ENCODE peak calls at places on chromosome 10, in four cellular contexts. C is SK-N-SH, N is H1, E is HepG2. S is an unnamed sample. For H3K4me1, the result is how much of the 10 kb centered on the place peaks cover.

GRCh38 chr10:100998183-100998990 is 1.2 kb upstream of the LZTS2 start:
- DNase-seq in C (peak), N (no peak), E (peak), S (no peak)

GRCh38 chr10:6650580-6650979 is 70.5 kb upstream of the PRKCQ start:
- DNase-seq in C (no peak), N (no peak), E (no peak), S (no peak)

GRCh38 chr10:62244785-62245595 is 23.7 kb downstream of the RTKN2 start:
- DNase-seq in C (peak), N (no peak), E (peak), S (peak)

GRCh38 chr10:33094263-33095051 is 136.4 kb upstream of the ITGB1 start:
- DNase-seq in C (no peak), N (no peak), E (no peak), S (no peak)

GRCh38 chr10:31888442-31888841 is 40.2 kb downstream of the ARHGAP12 start:
- DNase-seq in C (no peak), N (no peak), E (peak), S (no peak)

GRCh38 chr10:119253433-119254174 is 46.2 kb downstream of the GRK5 start:
- DNase-seq in C (peak), N (no peak), E (peak), S (no peak)

GRCh38 chr10:97333601-97334369 is 744 bp downstream of the FRAT2 start:
- DNase-seq in C (peak), N (no peak), E (no peak), S (no peak)

GRCh38 chr10:101818958-101819633 is 852 bp upstream of the OGA start:
- DNase-seq in C (no peak), N (no peak), E (peak), S (no peak)

GRCh38 chr10:58994226-58995057 is 182.0 kb upstream of the PHYHIPL start:
- DNase-seq in C (no peak), N (no peak), E (peak), S (no peak)

GRCh38 chr10:92222603-92223275 is 68.1 kb downstream of the CPEB3 start:
- DNase-seq in C (no peak), N (no peak), E (no peak), S (no peak)

GRCh38 chr10:88979153-88979562 is 11.4 kb upstream of the FAS start:
- DNase-seq in C (no peak), N (no peak), E (no peak), S (no peak)

GRCh38 chr10:21993360-21994001 is 10.0 kb downstream of the DNAJC1 start:
- DNase-seq in C (no peak), N (no peak), E (no peak), S (no peak)

GRCh38 chr10:30219977-30220751 is 128.9 kb downstream of the MTPAP start:
- DNase-seq in C (no peak), N (no peak), E (peak), S (no peak)

DNA sequence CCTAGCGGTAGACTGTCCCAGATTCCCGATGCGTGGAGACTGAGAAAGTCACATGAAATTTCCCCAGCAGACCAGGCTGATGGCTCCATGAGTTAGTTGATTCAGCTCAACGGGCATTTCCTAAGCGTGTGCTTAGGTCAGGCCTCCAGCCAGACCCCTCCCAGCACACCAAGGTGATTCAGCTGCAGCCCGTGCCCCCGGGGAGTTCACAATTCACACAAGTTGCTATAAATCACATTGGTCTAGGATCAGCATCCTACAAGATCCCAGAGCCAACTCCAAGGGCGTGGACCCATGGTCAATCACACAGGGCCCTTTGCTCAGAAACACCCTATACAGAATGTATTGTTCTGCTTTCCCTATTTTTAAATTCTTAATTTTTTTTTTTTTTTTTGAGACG is 17.1 kb downstream of the CHST15 start:
- DNase-seq in C (no peak), N (no peak), E (no peak), S (no peak)
- H3K4me1 ChIP-seq in C (under half), N (under half), E (half or more), S (under half)

DNA sequence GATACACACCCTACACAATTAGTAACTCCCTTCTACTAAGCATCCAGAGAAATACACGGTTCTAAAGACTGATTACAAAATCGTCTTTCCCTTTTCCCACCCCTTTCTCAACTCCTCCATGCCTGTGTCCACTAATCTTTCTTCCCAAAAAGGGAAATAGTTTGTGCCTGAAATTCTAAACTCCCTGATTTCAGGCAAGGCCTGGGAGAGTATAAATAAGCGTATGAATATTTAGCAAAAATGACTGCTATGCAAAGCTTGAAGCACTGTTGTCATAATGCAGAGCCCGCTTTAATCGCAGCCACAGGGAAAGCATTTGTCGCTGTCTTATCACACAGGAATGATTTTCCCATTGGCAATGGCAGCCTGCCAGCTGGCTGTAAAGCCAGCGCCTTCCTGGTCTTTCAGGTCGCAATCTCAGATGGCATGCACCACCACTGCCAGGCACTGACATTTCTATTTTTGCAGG is 142.9 kb upstream of the PCGF5 start:
- DNase-seq in C (peak), N (no peak), E (no peak), S (no peak)
- TF ChIP-seq TCF12 in C (peak), N (no peak), E (no peak), S (no peak)

GRCh38 chr10:11298116-11298515 is 280.4 kb downstream of the CELF2 start:
- DNase-seq in C (no peak), N (no peak), E (no peak), S (no peak)

GRCh38 chr10:11300071-11300470 is 282.4 kb downstream of the CELF2 start:
- DNase-seq in C (no peak), N (no peak), E (no peak), S (no peak)

GRCh38 chr10:11300563-11300962 is 282.9 kb downstream of the CELF2 start:
- DNase-seq in C (no peak), N (no peak), E (no peak), S (no peak)

GRCh38 chr10:11297136-11297535 is 279.5 kb downstream of the CELF2 start:
- DNase-seq in C (no peak), N (no peak), E (no peak), S (no peak)

DNA sequence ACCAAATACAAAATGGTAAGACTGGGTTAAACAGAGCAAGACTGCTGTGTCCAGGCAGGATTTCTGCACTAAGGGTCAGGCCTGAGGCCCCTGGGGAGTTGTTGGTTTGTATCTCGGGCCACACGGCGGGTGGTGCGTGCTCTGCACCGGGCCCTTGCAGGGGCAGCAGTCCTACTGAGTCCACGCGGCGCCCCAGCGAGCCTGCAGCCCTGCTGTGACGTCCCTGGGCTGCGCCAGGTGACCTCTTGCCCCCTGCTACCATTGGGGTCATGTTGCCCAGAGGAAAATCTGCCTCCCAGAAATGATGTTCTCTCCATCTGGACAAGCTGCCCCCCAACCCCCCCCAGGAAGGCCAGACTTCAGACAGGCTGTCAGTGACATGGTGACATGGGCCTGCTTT is 281.5 kb downstream of the CELF2 start:
- DNase-seq in C (no peak), N (no peak), E (no peak), S (no peak)
- TF ChIP-seq SIN3A in C (no peak), N (no peak), E (no peak), S (no peak)

GRCh38 chr10:71241114-71241898 is 28.9 kb downstream of the UNC5B start:
- DNase-seq in C (peak), N (no peak), E (no peak), S (no peak)
- H3K4me1 ChIP-seq in C (half or more), N (under half), E (under half), S (under half)

GRCh38 chr10:57964371-57964770 is 303.3 kb downstream of the IPMK start:
- DNase-seq in C (no peak), N (no peak), E (no peak), S (no peak)

GRCh38 chr10:57962839-57963238 is 304.9 kb downstream of the IPMK start:
- DNase-seq in C (no peak), N (no peak), E (no peak), S (no peak)

GRCh38 chr10:57959318-57960003 is 308.2 kb downstream of the IPMK start:
- DNase-seq in C (no peak), N (no peak), E (no peak), S (no peak)

GRCh38 chr10:57960406-57960805 is 307.3 kb downstream of the IPMK start:
- DNase-seq in C (no peak), N (no peak), E (no peak), S (no peak)

DNA sequence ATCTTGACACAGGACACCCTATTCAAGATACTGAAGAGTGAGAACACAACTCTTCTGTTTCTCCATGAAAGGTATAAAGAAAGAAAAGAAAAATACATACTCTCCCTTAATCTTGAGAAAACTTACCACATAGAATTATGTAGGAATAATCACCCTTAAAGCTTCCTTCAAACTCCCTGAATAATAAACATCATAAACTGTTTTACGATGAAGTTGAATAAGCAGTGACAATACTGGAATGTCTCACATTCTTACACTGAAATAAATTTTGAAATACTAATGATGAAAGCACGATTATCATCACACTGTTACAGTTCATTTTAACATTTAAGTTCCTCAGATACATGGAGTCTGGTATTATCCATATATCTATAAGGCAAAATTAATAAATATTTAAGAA is 306.2 kb downstream of the IPMK start:
- DNase-seq in C (no peak), N (no peak), E (no peak), S (no peak)
- TF ChIP-seq TCF12 in C (no peak), N (no peak), E (no peak), S (no peak)

GRCh38 chr10:110525349-110526260 is 27.9 kb downstream of the DUSP5 start:
- DNase-seq in C (no peak), N (no peak), E (no peak), S (no peak)

GRCh38 chr10:110523736-110524135 is 26.0 kb downstream of the DUSP5 start:
- DNase-seq in C (no peak), N (no peak), E (no peak), S (no peak)

GRCh38 chr10:110524179-110524863 is 26.6 kb downstream of the DUSP5 start:
- DNase-seq in C (no peak), N (no peak), E (no peak), S (no peak)

GRCh38 chr10:110524864-110525242 is 27.1 kb downstream of the DUSP5 start:
- DNase-seq in C (no peak), N (no peak), E (no peak), S (no peak)

GRCh38 chr10:110522365-110522988 is 24.8 kb downstream of the DUSP5 start:
- DNase-seq in C (no peak), N (no peak), E (peak), S (no peak)
- TF ChIP-seq SIN3A in C (no peak), N (no peak), E (no peak), S (no peak)

GRCh38 chr10:47090042-47090441 is 178.8 kb downstream of the PTPN20 start:
- DNase-seq in C (no peak), N (no peak), E (no peak), S (no peak)
- H3K4me1 ChIP-seq in C (under half), N (under half), E (under half), S (under half)

GRCh38 chr10:49361178-49361554 is 34.7 kb downstream of the DRGX start:
- DNase-seq in C (no peak), N (no peak), E (no peak), S (no peak)

GRCh38 chr10:49363309-49364031 is 32.4 kb downstream of the DRGX start:
- DNase-seq in C (no peak), N (no peak), E (no peak), S (no peak)

GRCh38 chr10:49362596-49363260 is 33.2 kb downstream of the DRGX start:
- DNase-seq in C (no peak), N (no peak), E (peak), S (peak)

GRCh38 chr10:49360271-49361177 is 35.4 kb downstream of the DRGX start:
- DNase-seq in C (peak), N (no peak), E (no peak), S (no peak)

GRCh38 chr10:49361735-49362568 is 33.9 kb downstream of the DRGX start:
- DNase-seq in C (no peak), N (no peak), E (no peak), S (no peak)
- TF ChIP-seq TCF12 in C (no peak), N (no peak), E (no peak), S (no peak)

GRCh38 chr10:14003517-14003916 is 327.2 kb downstream of the FRMD4A start:
- DNase-seq in C (no peak), N (no peak), E (no peak), S (no peak)
- TF ChIP-seq SIN3A in C (no peak), N (no peak), E (no peak), S (no peak)

GRCh38 chr10:44954962-44955361 is 4.6 kb upstream of the RASSF4 start:
- DNase-seq in C (no peak), N (no peak), E (no peak), S (no peak)

GRCh38 chr10:44956176-44956575 is 3.4 kb upstream of the RASSF4 start:
- DNase-seq in C (no peak), N (no peak), E (no peak), S (no peak)

GRCh38 chr10:44956717-44957706 is 2.6 kb upstream of the RASSF4 start:
- DNase-seq in C (no peak), N (no peak), E (no peak), S (no peak)

GRCh38 chr10:44952779-44953231 is 6.8 kb upstream of the RASSF4 start:
- DNase-seq in C (no peak), N (no peak), E (peak), S (no peak)

GRCh38 chr10:44955408-44956070 is 4.1 kb upstream of the RASSF4 start:
- DNase-seq in C (no peak), N (no peak), E (no peak), S (no peak)
- H3K4me1 ChIP-seq in C (under half), N (under half), E (half or more), S (under half)

S was measured in GM12878.